ENCODE peak calls at places on chromosomes 4 and X, in six cellular contexts. O is astrocyte of the cerebellum, D is GM12878, S is left ventricle myocardium inferior, P is tibial artery, X is H1. J is an unnamed sample.

GRCh38 chrX:74118503-74118902 is 185.5 kb upstream of the ZCCHC13 start:
- DNase-seq in O (no peak), D (no peak), S (no peak), P (no peak), X (no peak), J (no peak)

GRCh38 chrX:117840645-117841044 is 276.0 kb downstream of the KLHL13 start:
- DNase-seq in O (no peak), D (no peak), S (no peak), P (no peak), X (no peak), J (no peak)

GRCh38 chr4:1544861-1545275 is 138.6 kb upstream of the NKX1-1 start:
- DNase-seq in O (no peak), D (no peak), S (no peak), P (no peak), X (no peak), J (no peak)

GRCh38 chr4:74628808-74629616 is 165.3 kb downstream of the BTC start:
- DNase-seq in O (no peak), D (no peak), S (no peak), P (no peak), X (no peak), J (no peak)

GRCh38 chr4:185202984-185203379 is 818 bp downstream of the CFAP97 start:
- DNase-seq in O (no peak), D (no peak), S (no peak), P (no peak), X (no peak), J (no peak)

GRCh38 chrX:104039689-104040505 is at the start of gene H2BW2:
- DNase-seq in O (no peak), D (no peak), S (no peak), P (no peak), X (no peak), J (no peak)

GRCh38 chr4:176789955-176790354 is 2.8 kb downstream of the VEGFC start:
- DNase-seq in O (no peak), D (no peak), S (no peak), P (no peak), X (no peak), J (peak; percentile 49)

GRCh38 chr4:15143551-15143950 is 141.3 kb downstream of the CPEB2 start:
- DNase-seq in O (no peak), D (no peak), S (no peak), P (no peak), X (no peak), J (no peak)

GRCh38 chr4:189096717-189097116 is 844.0 kb upstream of the FRG1 start:
- DNase-seq in O (no peak), D (no peak), S (no peak), P (no peak), X (peak; percentile 86), J (no peak)

GRCh38 chrX:129772796-129773431 is 6.8 kb upstream of the SASH3 start:
- DNase-seq in O (no peak), D (peak; percentile 91), S (peak; percentile 43), P (peak; percentile 77), X (no peak), J (peak; percentile 64)

GRCh38 chr4:75477201-75477600 is 37.0 kb downstream of the RCHY1 start:
- DNase-seq in O (no peak), D (no peak), S (no peak), P (no peak), X (no peak), J (no peak)

GRCh38 chr4:24770111-24770584 is 25.2 kb upstream of the SOD3 start:
- DNase-seq in O (peak; percentile 86), D (peak; percentile 39), S (no peak), P (no peak), X (no peak), J (peak; percentile 32)

GRCh38 chr4:64503416-64503815 is 94.2 kb upstream of the TECRL start:
- DNase-seq in O (no peak), D (no peak), S (no peak), P (no peak), X (no peak), J (no peak)

GRCh38 chr4:189299706-189300105 is 641.0 kb upstream of the FRG1 start:
- DNase-seq in O (no peak), D (no peak), S (no peak), P (no peak), X (no peak), J (no peak)

GRCh38 chr4:185343726-185344581 is 51.8 kb downstream of the LRP2BP start:
- DNase-seq in O (no peak), D (no peak), S (no peak), P (no peak), X (no peak), J (no peak)

GRCh38 chrX:46298821-46299220 is 246.4 kb downstream of the ZNF674 start:
- DNase-seq in O (peak; percentile 68), D (no peak), S (no peak), P (no peak), X (no peak), J (no peak)

GRCh38 chr4:90689739-90690138 is 562.5 kb downstream of the CCSER1 start:
- DNase-seq in O (no peak), D (no peak), S (no peak), P (no peak), X (no peak), J (no peak)

GRCh38 chr4:143402776-143403550 is 66.3 kb downstream of the GAB1 start:
- DNase-seq in O (no peak), D (no peak), S (no peak), P (no peak), X (no peak), J (no peak)

GRCh38 chr4:135418353-135418752 is 1216.8 kb upstream of the PABPC4L start:
- DNase-seq in O (no peak), D (no peak), S (no peak), P (no peak), X (no peak), J (peak; percentile 5)

GRCh38 chrX:16160729-16161128 is 6.6 kb upstream of the MAGEB17 start:
- DNase-seq in O (peak; percentile 56), D (no peak), S (no peak), P (no peak), X (no peak), J (no peak)

GRCh38 chr4:119735136-119735770 is 106.6 kb upstream of the PDE5A start:
- DNase-seq in O (peak; percentile 94), D (no peak), S (no peak), P (no peak), X (no peak), J (no peak)

GRCh38 chr4:110970642-110971041 is 347.8 kb upstream of the PITX2 start:
- DNase-seq in O (peak; percentile 8), D (no peak), S (no peak), P (no peak), X (peak; percentile 81), J (peak; percentile 20)

GRCh38 chr4:154329939-154330338 is 161.7 kb downstream of the DCHS2 start:
- DNase-seq in O (no peak), D (no peak), S (no peak), P (no peak), X (no peak), J (no peak)

GRCh38 chrX:130702867-130703707 is 199.9 kb downstream of the ENOX2 start:
- DNase-seq in O (no peak), D (no peak), S (no peak), P (no peak), X (no peak), J (no peak)

GRCh38 chr4:139617702-139618490 is 47.7 kb upstream of the MGST2 start:
- DNase-seq in O (no peak), D (no peak), S (no peak), P (no peak), X (no peak), J (no peak)

GRCh38 chr4:163681208-163681821 is 186.8 kb downstream of the TMA16 start:
- DNase-seq in O (no peak), D (no peak), S (no peak), P (no peak), X (no peak), J (peak; percentile 56)
- TF ChIP-seq CTCF in O (peak; percentile 43), D (peak; percentile 61), S (peak; percentile 60), P (peak; percentile 22), X (peak; percentile 56), J (peak; percentile 59)

GRCh38 chr4:28225005-28225404 is 1364.4 kb downstream of the STIM2 start:
- DNase-seq in O (no peak), D (no peak), S (no peak), P (no peak), X (no peak), J (no peak)
- TF ChIP-seq CTCF in O (peak; percentile 23), D (no peak), S (no peak), P (no peak), X (peak; percentile 65), J (no peak)

GRCh38 chrX:115264009-115264408 is 25.5 kb upstream of the LUZP4 start:
- DNase-seq in O (no peak), D (no peak), S (no peak), P (no peak), X (no peak), J (no peak)

GRCh38 chrX:115266300-115266699 is 23.2 kb upstream of the LUZP4 start:
- DNase-seq in O (no peak), D (no peak), S (no peak), P (no peak), X (no peak), J (no peak)

DNA sequence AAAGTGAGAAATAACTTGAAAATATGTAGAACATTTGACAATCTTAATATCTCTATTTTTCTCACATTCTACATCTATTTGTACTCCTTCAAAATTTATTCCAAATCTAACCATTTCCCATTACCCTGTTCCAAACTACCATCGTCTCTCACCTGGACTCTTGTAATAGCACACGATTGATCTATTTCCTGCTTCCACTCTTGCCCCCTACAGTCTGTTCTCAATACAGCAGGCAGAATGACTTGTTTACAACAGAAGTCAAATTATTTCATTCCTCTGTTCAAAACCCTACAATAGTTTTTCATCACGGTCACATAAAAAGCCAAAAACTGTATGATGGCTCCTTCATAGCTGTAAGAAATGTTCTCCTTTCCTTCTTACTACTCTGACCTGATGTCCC is 21.1 kb upstream of the LUZP4 start:
- DNase-seq in O (no peak), D (no peak), S (no peak), P (no peak), X (no peak), J (no peak)
- TF ChIP-seq CTCF in O (peak; percentile 20), D (peak; percentile 23), S (peak; percentile 38), P (no peak), X (peak; percentile 6), J (no peak)

GRCh38 chr4:4899202-4899925 is 39.9 kb downstream of the MSX1 start:
- DNase-seq in O (no peak), D (no peak), S (no peak), P (peak; percentile 49), X (no peak), J (no peak)

GRCh38 chr4:4901877-4902276 is 42.4 kb downstream of the MSX1 start:
- DNase-seq in O (no peak), D (no peak), S (no peak), P (peak; percentile 9), X (no peak), J (no peak)
- TF ChIP-seq CTCF in O (no peak), D (no peak), S (no peak), P (no peak), X (peak; percentile 62), J (no peak)

GRCh38 chr4:56626963-56627362 is 54.1 kb downstream of the HOPX start:
- DNase-seq in O (no peak), D (no peak), S (no peak), P (no peak), X (no peak), J (no peak)
- TF ChIP-seq CTCF in O (no peak), D (peak; percentile 17), S (peak; percentile 25), P (no peak), X (no peak), J (peak; percentile 18)